ENCODE peak calls at places on chromosomes 11 and 22, in six cellular contexts. M is GM12891, D is GM12878, R is H1, X is HepG2, I is K562. F is an unnamed sample.

GRCh38 chr11:89495951-89496350 is 4.8 kb upstream of the NOX4 start:
- DNase-seq in I (no peak), R (no peak), M (no peak), D (no peak), X (no peak), F (no peak)

GRCh38 chr11:109075976-109076375 is 346.0 kb upstream of the C11orf87 start:
- DNase-seq in M (no peak), I (peak), X (no peak), D (no peak), R (no peak), F (no peak)

GRCh38 chr11:108609681-108610080 is 16.1 kb upstream of the EXPH5 start:
- DNase-seq in X (no peak), I (peak), D (no peak), R (no peak), M (no peak), F (no peak)

GRCh38 chr11:19938866-19939265 is 221.4 kb downstream of the DBX1 start:
- DNase-seq in I (no peak), R (no peak), M (no peak), X (no peak), D (no peak), F (no peak)

GRCh38 chr11:46529086-46529905 is 64.5 kb downstream of the AMBRA1 start:
- DNase-seq in X (peak), R (peak), M (peak), D (no peak), I (peak), F (peak)

GRCh38 chr11:11978098-11978637 is 30.3 kb downstream of the DKK3 start:
- DNase-seq in D (no peak), M (no peak), R (no peak), X (no peak), I (no peak), F (no peak)

GRCh38 chr22:46066691-46067090 is 83.6 kb upstream of the PPARA start:
- DNase-seq in X (no peak), I (no peak), D (no peak), R (no peak), M (no peak), F (no peak)

GRCh38 chr22:29700206-29700948 is 19.4 kb upstream of the CABP7 start:
- DNase-seq in R (no peak), D (no peak), X (no peak), I (no peak), M (no peak), F (no peak)

GRCh38 chr22:47802446-47802845 is 1040.0 kb downstream of the TBC1D22A start:
- DNase-seq in X (no peak), I (no peak), M (no peak), R (no peak), D (no peak), F (no peak)

GRCh38 chr22:33707581-33707980 is 212.7 kb downstream of the LARGE1 start:
- DNase-seq in I (no peak), R (no peak), X (no peak), D (no peak), M (no peak), F (no peak)

DNA sequence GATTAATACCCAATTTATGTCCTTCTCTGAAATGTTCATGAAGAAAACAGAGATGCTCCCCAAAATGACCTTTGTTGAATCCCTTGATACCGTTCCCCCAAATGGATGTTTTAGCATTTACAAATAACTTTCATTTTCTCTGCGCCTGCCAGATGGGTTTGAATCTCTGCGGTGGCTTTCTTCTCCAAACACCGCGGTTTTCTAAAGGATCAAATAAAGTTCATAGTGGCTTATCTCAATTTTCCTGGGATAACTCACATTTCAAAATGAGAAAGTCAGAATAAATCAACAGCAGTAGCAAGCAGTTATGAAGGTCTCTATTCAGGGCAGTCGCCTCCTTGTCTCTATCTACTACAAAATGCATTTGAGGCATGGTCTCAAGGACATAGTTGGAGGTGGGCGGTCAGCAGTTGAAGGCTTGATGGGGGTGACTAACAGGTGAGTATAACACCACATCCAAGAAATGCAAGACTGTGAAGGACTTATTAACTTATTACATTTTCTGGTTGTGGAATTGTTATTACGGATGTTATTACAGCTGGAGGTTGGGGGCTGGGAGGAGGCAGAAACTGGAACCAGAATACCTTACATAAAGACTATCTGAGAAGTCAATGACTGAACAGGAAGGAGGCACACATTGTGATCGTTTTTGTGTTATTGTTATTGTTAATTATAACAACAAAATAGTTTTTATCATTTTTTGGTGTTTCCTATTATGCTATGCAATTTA is 1513.3 kb downstream of the FAM181B start:
- DNase-seq in M (no peak), R (no peak), X (no peak), D (no peak), I (no peak), F (no peak)
- TF ChIP-seq TAF1 in M (no peak), R (no peak), X (no peak), D (no peak), I (no peak), F (no peak)

GRCh38 chr11:28110108-28110838 is 2.1 kb downstream of the METTL15 start:
- DNase-seq in X (peak), D (peak), M (peak), I (peak), R (peak), F (no peak)
- TF ChIP-seq POLR2A in X (peak), D (peak), M (peak), I (peak), R (peak), F (peak)

GRCh38 chr11:72378704-72379383 is 55.5 kb downstream of the CLPB start:
- DNase-seq in M (no peak), I (no peak), D (no peak), X (no peak), R (no peak), F (no peak)
- TF ChIP-seq TAF1 in M (no peak), I (no peak), D (no peak), X (no peak), R (no peak), F (no peak)

GRCh38 chr11:16787035-16787744 is 48.7 kb downstream of the C11orf58 start:
- DNase-seq in I (no peak), D (no peak), R (no peak), X (no peak), M (no peak), F (no peak)

GRCh38 chr11:16789560-16790483 is 51.4 kb downstream of the C11orf58 start:
- DNase-seq in X (no peak), I (no peak), M (no peak), R (no peak), D (no peak), F (no peak)

GRCh38 chr11:16789061-16789415 is 50.6 kb downstream of the C11orf58 start:
- DNase-seq in M (no peak), I (no peak), X (no peak), R (no peak), D (no peak), F (no peak)

GRCh38 chr11:16790484-16791240 is 52.2 kb downstream of the C11orf58 start:
- DNase-seq in I (no peak), X (no peak), R (no peak), D (no peak), M (no peak), F (no peak)

GRCh38 chr11:16788141-16789060 is 50.0 kb downstream of the C11orf58 start:
- DNase-seq in M (peak), I (peak), R (peak), X (peak), D (no peak), F (peak)
- TF ChIP-seq POLR2A in M (no peak), I (no peak), R (no peak), X (no peak), D (no peak), F (no peak)

GRCh38 chr11:72751293-72752087 is 718 bp downstream of the ARAP1 start:
- DNase-seq in D (no peak), X (no peak), R (no peak), M (no peak), I (peak), F (no peak)

GRCh38 chr11:72754149-72754543 is 1.9 kb upstream of the ARAP1 start:
- DNase-seq in I (no peak), R (no peak), M (no peak), X (no peak), D (no peak), F (no peak)

GRCh38 chr11:72750556-72751292 is 1.5 kb downstream of the ARAP1 start:
- DNase-seq in I (no peak), R (no peak), M (no peak), D (no peak), X (no peak), F (no peak)

GRCh38 chr11:72753341-72754148 is 1.3 kb upstream of the ARAP1 start:
- DNase-seq in X (peak), M (no peak), I (peak), R (no peak), D (no peak), F (no peak)

GRCh38 chr11:72752088-72752914 is at the start of gene ARAP1:
- DNase-seq in I (peak), R (peak), D (no peak), M (peak), X (peak), F (peak)
- TF ChIP-seq TAF1 in I (peak), R (peak), D (no peak), M (no peak), X (peak), F (peak)

DNA sequence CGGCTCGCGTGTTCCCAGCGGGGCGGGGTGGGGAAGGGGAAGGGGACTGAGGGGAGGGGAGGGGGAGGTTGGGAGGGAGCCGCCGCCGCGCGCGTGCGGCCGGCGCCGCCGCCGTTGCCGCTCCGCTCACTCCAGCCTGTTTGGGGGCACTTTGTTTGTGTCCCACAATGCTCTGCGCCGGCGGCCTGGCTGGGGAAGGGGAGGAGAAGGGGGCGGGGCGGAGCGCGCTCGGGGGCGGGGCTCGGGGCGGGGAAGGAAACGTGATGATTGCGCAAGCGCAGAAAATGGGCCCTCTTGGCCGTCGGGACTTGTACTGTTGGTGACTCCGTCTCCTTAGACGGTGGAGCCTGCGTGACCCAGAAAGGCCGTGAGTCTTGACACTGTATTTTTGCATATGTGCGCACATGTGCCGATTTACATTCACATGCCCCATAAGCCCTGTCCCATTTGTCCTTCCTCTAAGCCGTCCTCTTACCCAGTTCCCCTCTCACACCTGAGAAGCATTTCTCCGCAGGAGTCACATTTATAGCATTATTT is at the start of gene ZBTB44:
- DNase-seq in R (peak), X (peak), M (peak), D (peak), I (peak), F (peak)
- TF ChIP-seq POLR2A in R (peak), X (peak), M (peak), D (peak), I (peak), F (no peak)

GRCh38 chr11:75996523-75997272 is 181.7 kb downstream of the UVRAG start:
- DNase-seq in D (no peak), X (no peak), M (no peak), I (no peak), R (no peak), F (no peak)
- TF ChIP-seq TAF1 in D (no peak), X (no peak), M (no peak), I (no peak), R (no peak), F (no peak)

F was measured in GM12892.